ENCODE peak calls at places on chromosome 12, in five cellular contexts. P is brain microvascular endothelial cell, Y is GM23338, C is heart left ventricle, N is AG04450. U is an unnamed sample.

GRCh38 chr12:130086248-130086647 is 76.0 kb upstream of the FZD10 start:
- DNase-seq in C (no peak), Y (peak; percentile 3), P (no peak), N (no peak), U (no peak)

GRCh38 chr12:84912191-84913142 is at the start of gene SLC6A15:
- DNase-seq in N (no peak), P (peak; percentile 86), C (peak; percentile 5), Y (peak; percentile 87), U (peak; percentile 82)

GRCh38 chr12:10182662-10183061 is 3.8 kb downstream of the TMEM52B start:
- DNase-seq in Y (no peak), P (peak; percentile 74), C (no peak), N (no peak), U (no peak)

GRCh38 chr12:113261847-113262470 is 40.7 kb downstream of the TPCN1 start:
- DNase-seq in C (no peak), P (no peak), N (no peak), Y (no peak), U (peak; percentile 24)

GRCh38 chr12:92608418-92609091 is 94.2 kb upstream of the PLEKHG7 start:
- DNase-seq in C (no peak), N (no peak), P (peak; percentile 63), Y (peak; percentile 64), U (no peak)

GRCh38 chr12:82627799-82628198 is 58.9 kb upstream of the TMTC2 start:
- DNase-seq in Y (peak; percentile 73), N (no peak), C (no peak), P (peak; percentile 34), U (no peak)

GRCh38 chr12:53737951-53738833 is 10.9 kb upstream of the CALCOCO1 start:
- DNase-seq in Y (peak; percentile 83), P (no peak), C (no peak), N (no peak), U (peak; percentile 83)

GRCh38 chr12:60209933-60210332 is 614.1 kb downstream of the SLC16A7 start:
- DNase-seq in Y (no peak), N (no peak), C (no peak), P (no peak), U (no peak)

GRCh38 chr12:122421263-122421814 is 1.1 kb downstream of the CLIP1 start:
- DNase-seq in N (no peak), P (peak; percentile 26), C (peak; percentile 32), Y (no peak), U (peak; percentile 49)

GRCh38 chr12:33771889-33772288 is 250.4 kb upstream of the ALG10 start:
- DNase-seq in C (no peak), P (no peak), N (no peak), Y (no peak), U (no peak)

GRCh38 chr12:74747305-74747704 is 209.7 kb downstream of the ATXN7L3B start:
- DNase-seq in N (no peak), Y (peak; percentile 7), C (no peak), P (no peak), U (no peak)

GRCh38 chr12:8493084-8493483 is 20.2 kb upstream of the CLEC4D start:
- DNase-seq in N (no peak), Y (no peak), C (no peak), P (no peak), U (peak; percentile 51)

GRCh38 chr12:119169150-119169549 is 9.6 kb upstream of the HSPB8 start:
- DNase-seq in Y (no peak), C (no peak), P (no peak), N (no peak), U (no peak)

GRCh38 chr12:30840715-30841114 is 85.8 kb upstream of the TSPAN11 start:
- DNase-seq in P (no peak), N (no peak), C (no peak), Y (peak; percentile 72), U (no peak)

GRCh38 chr12:12025799-12026386 is 44.8 kb upstream of the BCL2L14 start:
- DNase-seq in C (no peak), P (no peak), Y (no peak), N (no peak), U (no peak)

GRCh38 chr12:50224026-50224692 is 57.0 kb upstream of the CERS5 start:
- DNase-seq in P (peak; percentile 24), Y (peak; percentile 26), C (no peak), N (no peak), U (no peak)

GRCh38 chr12:113136128-113136989 is 798 bp upstream of the RASAL1 start:
- DNase-seq in N (no peak), C (no peak), Y (peak; percentile 55), P (no peak), U (no peak)

GRCh38 chr12:65941388-65941787 is 117.1 kb downstream of the HMGA2 start:
- DNase-seq in N (peak; percentile 52), C (no peak), P (no peak), Y (no peak), U (no peak)

GRCh38 chr12:9796346-9796745 is 30.9 kb upstream of the KLRF1 start:
- DNase-seq in Y (no peak), P (no peak), C (no peak), N (no peak), U (no peak)

GRCh38 chr12:45989857-45990467 is 412 bp downstream of the SCAF11 start:
- DNase-seq in N (no peak), Y (peak; percentile 50), P (peak; percentile 33), C (peak; percentile 74), U (peak; percentile 91)

GRCh38 chr12:4221157-4221556 is 52.4 kb upstream of the CCND2 start:
- DNase-seq in C (no peak), N (no peak), P (no peak), Y (no peak), U (no peak)

DNA sequence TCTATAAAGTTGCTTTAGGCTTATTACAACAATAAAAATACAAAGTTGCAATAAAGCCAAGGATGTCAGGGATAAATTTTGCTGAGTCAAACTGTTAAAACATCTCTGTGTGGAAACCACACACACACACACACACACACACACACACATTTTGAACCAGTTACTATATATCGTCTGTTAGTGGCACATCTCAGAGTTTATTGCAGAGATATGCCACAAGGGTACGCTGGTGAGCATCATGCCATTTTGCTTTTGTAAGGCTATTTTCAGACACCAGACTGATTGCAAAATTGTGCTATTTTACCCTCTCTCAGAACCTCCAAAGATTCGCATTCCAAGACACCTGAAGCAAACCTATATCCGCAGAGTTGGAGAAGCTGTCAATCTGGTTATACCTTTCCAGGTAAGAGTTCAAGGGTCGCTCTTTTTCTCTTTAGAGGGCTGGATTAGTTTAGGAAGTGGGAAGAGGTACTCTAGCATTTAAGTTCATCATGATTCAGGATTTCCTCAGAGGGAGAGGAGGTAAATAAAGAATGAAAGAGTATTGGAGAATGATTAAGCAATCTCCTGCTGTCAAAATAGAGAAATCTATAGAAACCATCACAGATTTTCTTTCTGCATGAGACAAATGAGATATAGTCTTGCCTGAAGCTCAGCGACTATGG is 27.3 kb upstream of the CHPT1 start:
- DNase-seq in N (peak; percentile 7), P (peak; percentile 72), Y (peak; percentile 59), C (no peak), U (no peak)
- H3K27me3 ChIP-seq in N (peaks cover 5% of the 10 kb centered on the region), P (no peaks in the 10 kb centered on the region), Y (no peaks in the 10 kb centered on the region), C (no peaks in the 10 kb centered on the region), U (no peaks in the 10 kb centered on the region)

GRCh38 chr12:25553083-25553482 is at the start of gene LMNTD1:
- DNase-seq in N (no peak), C (no peak), Y (no peak), P (peak; percentile 69), U (no peak)

GRCh38 chr12:25558566-25558965 is 5.5 kb upstream of the LMNTD1 start:
- DNase-seq in C (no peak), Y (no peak), P (peak; percentile 60), N (no peak), U (no peak)

GRCh38 chr12:25552681-25553080 is 402 bp downstream of the LMNTD1 start:
- DNase-seq in N (peak; percentile 45), P (peak; percentile 83), C (no peak), Y (no peak), U (no peak)

GRCh38 chr12:25556136-25556535 is 3.1 kb upstream of the LMNTD1 start:
- DNase-seq in N (no peak), P (no peak), Y (no peak), C (no peak), U (no peak)

GRCh38 chr12:25557830-25558436 is 4.8 kb upstream of the LMNTD1 start:
- DNase-seq in Y (peak; percentile 89), N (no peak), C (no peak), P (peak; percentile 40), U (no peak)
- TF ChIP-seq CTCF in Y (peak; percentile 89), N (peak; percentile 50), C (peak; percentile 45), P (peak; percentile 37), U (no peak)

DNA sequence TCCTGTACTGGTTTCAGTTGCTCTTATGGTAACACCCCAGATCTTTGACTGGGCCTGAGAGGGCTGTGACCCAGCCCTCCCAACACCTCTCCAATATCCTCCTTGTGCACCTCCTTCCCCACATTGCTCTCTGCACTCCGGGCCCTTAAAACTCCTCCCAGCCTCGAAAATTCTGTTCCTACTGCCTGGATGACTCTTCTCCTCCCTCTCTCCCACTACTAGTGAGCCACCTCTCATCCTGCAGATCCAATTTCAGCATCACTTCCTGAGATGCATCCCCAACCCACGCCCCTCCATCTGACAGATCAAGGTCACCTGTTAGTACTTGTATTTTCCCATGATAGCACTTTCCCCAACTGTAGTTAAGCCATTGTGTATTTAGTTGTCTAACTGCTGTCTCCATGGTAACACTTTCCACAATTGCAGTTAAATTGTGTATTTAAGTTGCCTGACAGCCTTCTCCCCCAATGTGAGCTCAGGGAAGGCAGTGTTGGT is 11.5 kb upstream of the NT5DC3 start:
- DNase-seq in Y (peak; percentile 46), P (peak; percentile 49), N (no peak), C (no peak), U (no peak)
- H3K27ac ChIP-seq in Y (no peak overlapping the region), P (no peak overlapping the region), N (no peak overlapping the region), C (no peak overlapping the region), U (no peak overlapping the region)

GRCh38 chr12:114476159-114476558 is 70.2 kb upstream of the TBX5 start:
- DNase-seq in C (no peak), P (no peak), N (peak; percentile 11), Y (peak; percentile 62), U (no peak)

GRCh38 chr12:114480309-114481199 is 74.6 kb upstream of the TBX5 start:
- DNase-seq in P (no peak), C (no peak), Y (peak; percentile 43), N (no peak), U (no peak)

GRCh38 chr12:114481200-114481535 is 75.2 kb upstream of the TBX5 start:
- DNase-seq in C (no peak), P (no peak), Y (peak; percentile 21), N (no peak), U (no peak)

GRCh38 chr12:114479831-114480230 is 73.9 kb upstream of the TBX5 start:
- DNase-seq in P (no peak), C (no peak), Y (peak; percentile 82), N (no peak), U (no peak)

DNA sequence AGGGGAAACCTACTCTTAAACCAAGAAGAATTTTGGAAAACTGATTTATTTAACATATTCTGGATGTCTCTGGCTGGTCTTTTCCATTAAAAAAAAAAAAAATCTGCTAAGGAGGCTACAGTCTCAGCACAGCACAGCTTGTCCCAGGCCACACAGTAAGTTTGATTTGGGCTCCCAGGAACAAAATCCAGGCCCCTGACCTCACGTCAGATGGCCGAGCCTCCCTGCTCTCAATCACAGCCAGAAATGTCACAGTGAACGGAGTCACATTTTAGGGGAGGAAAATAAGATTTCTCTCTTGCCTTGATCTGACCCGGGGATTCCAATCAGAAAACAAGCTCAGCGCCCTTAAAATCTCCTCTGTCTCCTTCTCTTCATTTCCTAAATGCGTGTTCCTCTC is 72.9 kb upstream of the TBX5 start:
- DNase-seq in C (no peak), P (no peak), N (no peak), Y (peak; percentile 8), U (no peak)
- H3K27me3 ChIP-seq in C (peaks cover 85% of the 10 kb centered on the region), P (peaks cover 26% of the 10 kb centered on the region), N (peaks cover 69% of the 10 kb centered on the region), Y (peaks cover 85% of the 10 kb centered on the region), U (peaks cover 92% of the 10 kb centered on the region)